ENCODE peak calls at places on chromosomes 2 and 18, in eight cellular contexts. J, E, Y, A, F, B, Q and D are unnamed samples.

GRCh38 chr2:190812506-190813294 is 67.9 kb upstream of the GLS start:
- DNase-seq in A (no peak), E (no peak), Q (no peak), F (peak; percentile 49), Y (no peak), J (no peak), B (no peak), D (no peak)

GRCh38 chr2:42793314-42794270 is 1.2 kb upstream of the HAAO start:
- DNase-seq in Q (no peak), A (no peak), E (no peak), J (peak; percentile 28), F (no peak), Y (no peak), B (no peak), D (no peak)

GRCh38 chr2:178508646-178509045 is 28.4 kb downstream of the PLEKHA3 start:
- DNase-seq in J (no peak), Y (no peak), F (no peak), A (no peak), E (no peak), Q (no peak), B (no peak), D (no peak)

GRCh38 chr18:62944454-62944853 is 229.1 kb downstream of the PHLPP1 start:
- DNase-seq in E (no peak), B (peak; percentile 54), A (no peak), J (no peak), F (no peak), Q (no peak), Y (no peak), D (no peak)

GRCh38 chr2:206971805-206972204 is 32.5 kb downstream of the CPO start:
- DNase-seq in Y (no peak), F (peak; percentile 63), B (no peak), A (peak; percentile 44), E (no peak), J (no peak), Q (no peak), D (no peak)

GRCh38 chr2:240435457-240435954 is at the start of gene GPC1:
- DNase-seq in E (peak; percentile 79), Y (peak; percentile 73), J (peak; percentile 73), A (peak; percentile 80), F (peak; percentile 76), B (peak; percentile 89), Q (peak; percentile 45), D (peak; percentile 80)

GRCh38 chr2:193963472-193964119 is 1693.4 kb upstream of the SLC39A10 start:
- DNase-seq in E (no peak), Q (peak; percentile 36), F (no peak), Y (no peak), B (peak; percentile 45), J (no peak), A (no peak), D (no peak)

GRCh38 chr18:46622999-46623398 is 34.0 kb downstream of the LOXHD1 start:
- DNase-seq in Q (no peak), B (no peak), A (no peak), F (peak; percentile 15), J (no peak), Y (no peak), E (no peak), D (no peak)

GRCh38 chr2:44869761-44870160 is 71.7 kb upstream of the SIX3 start:
- DNase-seq in B (no peak), E (no peak), F (no peak), A (no peak), J (no peak), Q (no peak), Y (no peak), D (no peak)

GRCh38 chr2:114127372-114127771 is 237.5 kb downstream of the ACTR3 start:
- DNase-seq in F (peak; percentile 42), J (no peak), E (no peak), B (no peak), A (no peak), Q (no peak), Y (no peak), D (no peak)

GRCh38 chr18:47936975-47937374 is 6.5 kb upstream of the SMAD2 start:
- DNase-seq in Y (no peak), A (no peak), Q (no peak), F (no peak), E (no peak), B (no peak), J (no peak), D (no peak)

GRCh38 chr2:236744316-236745105 is 174.9 kb downstream of the ACKR3 start:
- DNase-seq in B (no peak), J (no peak), Q (no peak), A (no peak), F (peak; percentile 74), Y (no peak), E (no peak), D (no peak)

GRCh38 chr2:202018950-202019349 is 14.7 kb upstream of the FZD7 start:
- DNase-seq in B (no peak), Q (no peak), Y (no peak), A (no peak), E (no peak), J (no peak), F (peak; percentile 67), D (no peak)
- H3K27ac ChIP-seq in B (no peak overlapping the region), Q (no peak overlapping the region), Y (no peak overlapping the region), A (peak overlapping the region; percentile 78), E (no peak overlapping the region), J (peak overlapping the region; percentile 76), F (no peak overlapping the region), D (no peak overlapping the region)

GRCh38 chr2:139791330-139791729 is 1011.1 kb upstream of the NXPH2 start:
- DNase-seq in Y (no peak), E (no peak), J (no peak), A (no peak), Q (no peak), F (no peak), B (no peak), D (no peak)

GRCh38 chr2:139790807-139791206 is 1010.6 kb upstream of the NXPH2 start:
- DNase-seq in F (no peak), Q (peak; percentile 29), Y (peak; percentile 0), B (peak; percentile 21), A (no peak), E (no peak), J (no peak), D (no peak)
- TF ChIP-seq CTCF in F (peak; percentile 8), Q (peak; percentile 25), Y (peak; percentile 33), B (peak; percentile 34), A (peak; percentile 20), E (no peak), J (peak; percentile 38), D (no peak)

DNA sequence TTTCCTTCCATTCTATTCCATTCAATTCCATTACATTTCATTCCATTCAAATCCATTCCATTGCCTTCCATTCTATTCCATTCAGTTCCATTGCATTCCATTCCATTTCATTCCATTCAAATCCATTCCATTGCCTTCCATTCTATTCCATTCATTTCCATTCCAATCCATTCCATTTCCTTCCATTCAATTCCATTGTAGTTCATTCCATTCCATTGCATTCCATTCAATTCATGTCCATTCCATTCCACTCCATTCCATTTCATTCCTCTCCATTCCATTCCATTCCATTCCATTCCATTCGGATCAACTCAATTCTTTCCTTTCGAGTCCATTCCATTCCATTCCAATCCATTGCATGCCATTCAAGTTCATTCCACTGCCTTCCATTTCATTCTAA is 1128.3 kb downstream of the RPIA start:
- DNase-seq in F (no peak), J (no peak), A (no peak), B (no peak), Y (no peak), E (no peak), Q (no peak), D (no peak)
- H3K9me3 ChIP-seq in F (peaks cover 33% of the 10 kb centered on the region), J (no peaks in the 10 kb centered on the region), A (peaks cover 41% of the 10 kb centered on the region), B (peaks cover 67% of the 10 kb centered on the region), Y (peaks cover 19% of the 10 kb centered on the region), E (no peaks in the 10 kb centered on the region), Q (peaks cover 68% of the 10 kb centered on the region), D (peaks cover 8% of the 10 kb centered on the region)

DNA sequence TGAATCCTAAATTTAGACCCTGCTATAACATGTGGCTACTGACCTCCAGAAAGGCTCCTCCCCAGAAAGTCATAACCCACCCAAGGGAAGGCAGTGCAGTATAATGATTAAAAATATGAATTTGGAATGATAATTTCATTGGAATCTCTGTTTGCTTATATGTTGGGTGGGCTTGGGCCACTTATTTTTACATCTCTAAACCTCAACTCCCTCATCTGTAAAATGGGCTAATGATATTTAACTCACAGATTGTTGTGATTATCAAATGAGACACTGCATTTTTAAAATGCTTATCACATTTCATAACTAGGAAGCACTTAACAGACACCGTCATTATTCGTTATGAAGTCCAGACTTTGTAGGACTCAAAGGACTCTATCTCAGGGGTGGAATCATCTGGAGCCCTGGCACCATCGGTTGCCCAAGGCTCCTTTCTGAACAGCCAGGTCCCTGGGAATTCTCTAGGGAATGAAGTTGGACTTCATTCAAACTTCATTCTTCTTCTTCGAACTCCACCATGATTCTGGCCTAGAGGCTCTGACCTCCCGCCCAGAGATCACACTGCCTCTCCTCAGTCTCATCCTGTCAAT is 33.1 kb upstream of the RMDN2 start:
- DNase-seq in E (no peak), A (no peak), B (no peak), Y (no peak), Q (no peak), J (no peak), F (no peak), D (no peak)
- H3K27ac ChIP-seq in E (no peak overlapping the region), A (no peak overlapping the region), B (no peak overlapping the region), Y (no peak overlapping the region), Q (no peak overlapping the region), J (no peak overlapping the region), F (no peak overlapping the region), D (peak overlapping the region; percentile 50)

GRCh38 chr18:63953811-63954210 is 4.7 kb downstream of the HMSD start:
- DNase-seq in F (no peak), J (no peak), Q (no peak), A (no peak), B (peak; percentile 36), Y (no peak), E (no peak), D (no peak)

GRCh38 chr18:63947051-63947790 is 1.9 kb upstream of the HMSD start:
- DNase-seq in B (no peak), F (peak; percentile 44), Y (no peak), J (no peak), A (no peak), Q (no peak), E (no peak), D (no peak)

GRCh38 chr18:63951302-63951705 is 2.2 kb downstream of the HMSD start:
- DNase-seq in E (no peak), Y (no peak), F (peak; percentile 34), J (no peak), B (no peak), A (no peak), Q (no peak), D (no peak)

GRCh38 chr18:63949068-63949737 is at the start of gene HMSD:
- DNase-seq in Q (peak; percentile 43), J (peak; percentile 52), E (peak; percentile 46), B (peak; percentile 62), A (peak; percentile 34), F (no peak), Y (peak; percentile 53), D (peak; percentile 80)
- TF ChIP-seq CTCF in Q (peak; percentile 60), J (peak; percentile 51), E (no peak), B (peak; percentile 57), A (peak; percentile 14), F (peak; percentile 17), Y (peak; percentile 15), D (peak; percentile 38)

DNA sequence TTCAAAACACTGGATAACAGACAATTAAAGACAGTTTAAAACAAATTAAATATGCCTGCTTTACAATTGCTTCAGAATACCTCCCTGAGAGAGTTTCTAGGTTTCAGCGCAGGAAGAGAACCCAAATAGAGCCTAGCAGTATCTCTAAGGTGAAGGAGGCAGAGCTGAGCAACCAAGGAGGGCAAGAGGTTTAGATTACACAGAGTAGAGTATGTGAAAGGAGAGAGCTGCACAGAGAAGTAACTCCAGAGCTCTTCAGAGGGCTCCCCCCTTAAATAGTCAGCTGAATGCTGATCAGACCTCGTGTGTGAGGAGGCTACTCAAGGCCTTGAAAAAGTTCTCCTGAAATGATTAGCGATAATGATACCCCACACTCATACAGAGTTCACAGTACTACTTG is 386.5 kb upstream of the TCF4 start:
- DNase-seq in Y (no peak), F (no peak), J (no peak), B (no peak), Q (no peak), A (no peak), E (no peak), D (no peak)
- H3K9me3 ChIP-seq in Y (no peaks in the 10 kb centered on the region), F (no peaks in the 10 kb centered on the region), J (peaks cover 16% of the 10 kb centered on the region), B (no peaks in the 10 kb centered on the region), Q (peaks cover 22% of the 10 kb centered on the region), A (no peaks in the 10 kb centered on the region), E (no peaks in the 10 kb centered on the region), D (no peaks in the 10 kb centered on the region)